ENCODE peak calls at places on chromosome 17, in ten cellular contexts. Q, R, H, J, M, P, F, B, X and O are unnamed samples.

GRCh38 chr17:4901648-4902344 is 1.1 kb downstream of the CHRNE start:
- DNase-seq in J (peak), M (peak), Q (peak), H (no peak), B (no peak), R (no peak), P (no peak), F (no peak), X (no peak), O (no peak)

GRCh38 chr17:82740906-82741759 is 5.7 kb downstream of the FN3K start:
- DNase-seq in X (no peak), J (no peak), H (no peak), B (no peak), R (peak), Q (no peak), F (peak), P (peak), M (no peak), O (no peak)

GRCh38 chr17:72370819-72371218 is 250.0 kb downstream of the SOX9 start:
- DNase-seq in M (no peak), Q (peak), H (no peak), F (peak), P (peak), J (no peak), X (peak), R (no peak), B (no peak), O (peak)

GRCh38 chr17:29617481-29618271 is 5.0 kb downstream of the CORO6 start:
- DNase-seq in H (peak), B (no peak), M (no peak), R (no peak), F (peak), X (peak), P (peak), Q (peak), J (peak), O (peak)

GRCh38 chr17:59893617-59894100 is 738 bp downstream of the RPS6KB1 start:
- DNase-seq in J (no peak), H (no peak), P (peak), B (no peak), Q (peak), X (peak), R (no peak), M (no peak), F (peak), O (peak)

GRCh38 chr17:38751144-38751802 is 1.3 kb upstream of the PSMB3 start:
- DNase-seq in P (no peak), F (peak), R (no peak), H (no peak), X (peak), B (no peak), Q (no peak), M (no peak), J (no peak), O (peak)

GRCh38 chr17:50689251-50689650 is 18.5 kb downstream of the ANKRD40 start:
- DNase-seq in F (no peak), P (peak), B (no peak), Q (peak), M (no peak), H (no peak), J (no peak), R (no peak), X (peak), O (peak)

GRCh38 chr17:67696347-67696746 is 21.4 kb upstream of the NOL11 start:
- DNase-seq in M (no peak), X (peak), Q (no peak), B (no peak), H (no peak), P (no peak), F (peak), J (no peak), R (no peak), O (no peak)

GRCh38 chr17:3770471-3770870 is 30.5 kb downstream of the ITGAE start:
- DNase-seq in B (no peak), X (no peak), Q (no peak), R (no peak), H (no peak), M (no peak), P (no peak), F (no peak), J (no peak), O (no peak)

GRCh38 chr17:78151514-78152008 is 5.4 kb downstream of the C17orf99 start:
- DNase-seq in P (peak), H (peak), X (no peak), F (peak), Q (no peak), J (no peak), B (no peak), R (no peak), M (no peak), O (no peak)

GRCh38 chr17:63998050-63998720 is at the start of gene PRR29:
- DNase-seq in J (peak), B (no peak), F (no peak), H (peak), X (peak), M (peak), R (no peak), Q (peak), P (peak), O (peak)

GRCh38 chr17:47905221-47905733 is 9.2 kb downstream of the SP2 start:
- DNase-seq in X (peak), M (peak), B (peak), P (peak), R (peak), J (peak), F (peak), Q (peak), H (peak), O (peak)

GRCh38 chr17:77728022-77728671 is 230.4 kb upstream of the TNRC6C start:
- DNase-seq in H (no peak), P (peak), X (no peak), Q (peak), B (peak), F (peak), M (no peak), J (peak), R (no peak), O (peak)

GRCh38 chr17:81807210-81807719 is 3.3 kb downstream of the GCGR start:
- DNase-seq in J (no peak), P (no peak), F (no peak), M (no peak), H (no peak), R (no peak), X (no peak), Q (no peak), B (no peak), O (no peak)

GRCh38 chr17:78394209-78394608 is 15.8 kb downstream of the PGS1 start:
- DNase-seq in H (no peak), J (no peak), R (no peak), P (no peak), B (no peak), X (no peak), F (no peak), Q (no peak), M (no peak), O (no peak)

GRCh38 chr17:15039366-15039765 is 225.8 kb downstream of the PMP22 start:
- DNase-seq in P (no peak), M (no peak), Q (no peak), F (peak), H (no peak), B (no peak), J (no peak), X (no peak), R (no peak), O (no peak)

GRCh38 chr17:15036238-15036637 is 228.9 kb downstream of the PMP22 start:
- DNase-seq in X (no peak), Q (no peak), F (no peak), J (no peak), R (no peak), M (no peak), B (no peak), P (no peak), H (no peak), O (no peak)

DNA sequence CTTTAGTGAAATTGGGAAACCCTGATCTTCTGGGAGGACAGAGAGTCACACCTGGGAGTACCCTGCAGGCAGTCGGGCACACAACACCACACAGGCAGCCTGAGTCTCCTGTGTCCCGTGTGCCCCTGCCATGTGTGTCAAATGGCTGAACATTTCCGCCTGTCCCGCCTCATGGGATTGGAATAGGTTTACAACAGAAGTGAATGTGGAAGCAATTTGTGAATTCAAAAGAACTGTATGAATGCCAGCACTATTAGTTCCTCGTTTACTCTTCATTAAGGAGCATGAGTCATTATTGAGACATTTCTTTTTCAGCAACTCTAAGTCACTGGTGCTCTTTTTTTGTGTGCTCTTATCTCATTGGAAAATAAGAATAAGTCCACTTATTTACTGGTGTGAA is 226.5 kb downstream of the PMP22 start:
- DNase-seq in Q (no peak), H (no peak), X (peak), F (peak), J (no peak), B (no peak), R (no peak), P (peak), M (no peak), O (peak)
- TF ChIP-seq CTCF in Q (no peak), H (no peak), X (no peak), F (no peak), J (no peak), B (no peak), R (no peak), P (no peak), M (no peak), O (peak)

DNA sequence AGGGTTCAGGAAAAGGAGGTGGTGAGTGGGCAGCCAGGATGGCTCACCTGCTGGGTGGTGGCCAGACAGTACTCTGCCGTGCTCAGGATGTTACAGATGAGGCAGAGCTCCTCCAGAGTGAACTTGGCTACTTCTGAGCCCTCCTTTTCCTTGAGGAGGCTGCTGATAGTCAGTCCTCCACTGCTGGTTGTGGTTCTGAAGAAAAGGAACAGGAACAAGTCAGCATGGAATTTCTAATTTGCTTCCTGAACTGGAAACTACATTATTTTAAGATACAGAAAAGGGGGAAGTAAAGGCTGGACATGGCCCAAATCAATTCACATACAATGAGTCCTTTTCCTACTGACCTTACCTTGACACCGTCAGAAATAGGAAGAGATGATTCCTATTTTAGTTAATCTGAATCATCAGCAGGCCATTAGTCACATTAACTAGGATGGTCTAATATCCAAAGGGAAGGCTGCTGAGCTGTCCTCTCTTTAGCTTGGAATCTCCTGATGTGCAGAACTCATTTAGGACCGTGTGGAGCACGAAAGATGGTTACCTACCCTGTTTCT is 154.2 kb downstream of the VPS53 start:
- DNase-seq in R (no peak), B (no peak), Q (no peak), M (no peak), P (peak), X (peak), F (peak), H (no peak), J (no peak), O (no peak)
- H3K4me3 ChIP-seq in R (no peak), B (no peak), Q (no peak), M (no peak), P (no peak), X (no peak), F (no peak), H (no peak), J (no peak), O (no peak)

GRCh38 chr17:41896726-41897125 is 22.0 kb downstream of the ACLY start:
- DNase-seq in Q (no peak), X (no peak), B (no peak), J (no peak), M (no peak), R (no peak), P (no peak), H (no peak), F (no peak), O (no peak)
- TF ChIP-seq CTCF in Q (peak), X (no peak), B (no peak), J (no peak), M (no peak), R (peak), P (no peak), H (no peak), F (no peak), O (no peak)

DNA sequence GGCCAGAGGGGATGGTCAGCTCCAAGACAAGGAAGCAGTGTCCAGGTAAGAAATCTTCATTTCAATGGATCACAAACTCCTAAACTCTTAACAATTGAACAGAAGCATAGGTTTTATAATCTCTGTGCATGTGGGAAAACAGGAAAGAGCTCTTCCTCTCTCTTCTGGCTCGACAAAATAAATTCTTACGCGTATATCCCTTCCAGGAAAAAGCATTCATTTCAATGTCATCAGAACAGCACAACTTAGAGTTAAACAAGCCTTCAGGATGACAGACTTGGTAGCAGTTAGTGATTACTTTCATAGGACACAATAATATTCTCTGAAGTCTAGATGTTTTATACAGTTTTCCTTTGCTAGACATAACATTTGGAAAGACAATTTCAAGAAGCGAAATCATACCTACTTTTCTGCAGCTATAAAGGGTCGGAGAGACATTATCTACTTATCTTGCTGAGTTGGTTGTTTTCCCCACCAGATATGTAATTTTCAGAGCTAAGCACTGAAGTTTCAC is 19.3 kb upstream of the SLC35G3 start:
- DNase-seq in P (no peak), R (no peak), X (no peak), F (no peak), J (no peak), Q (no peak), H (no peak), M (no peak), B (no peak), O (no peak)
- H3K4me3 ChIP-seq in P (no peak), R (no peak), X (no peak), F (no peak), J (no peak), Q (no peak), H (no peak), M (no peak), B (no peak), O (no peak)